ENCODE peak calls at places on chromosomes 13 and 19, in six cellular contexts. K is cardiac muscle cell, S is thoracic aorta, A is mesenchymal stem cell, E is astrocyte of the spinal cord, I is AG09309. Y is an unnamed sample.

GRCh38 chr13:39656325-39656677 is 839 bp downstream of the COG6 start:
- DNase-seq in K (no peak), S (no peak), A (no peak), E (peak), I (no peak), Y (peak)

GRCh38 chr19:1856698-1857603 is 6.4 kb downstream of the KLF16 start:
- DNase-seq in K (peak), S (peak), A (peak), E (peak), I (no peak), Y (peak)

GRCh38 chr19:7312816-7313215 is 18.6 kb upstream of the INSR start:
- DNase-seq in K (no peak), S (no peak), A (no peak), E (no peak), I (no peak), Y (no peak)

GRCh38 chr19:35265126-35265995 is 3.4 kb upstream of the USF2 start:
- DNase-seq in K (no peak), S (no peak), A (no peak), E (no peak), I (no peak), Y (no peak)

GRCh38 chr13:111325146-111325890 is 4.9 kb downstream of the TEX29 start:
- DNase-seq in K (no peak), S (no peak), A (no peak), E (no peak), I (no peak), Y (no peak)

GRCh38 chr19:18379803-18380747 is 5.9 kb upstream of the GDF15 start:
- DNase-seq in K (no peak), S (peak), A (peak), E (peak), I (no peak), Y (peak)

GRCh38 chr13:51643114-51643881 is 59.0 kb downstream of the WDFY2 start:
- DNase-seq in K (no peak), S (no peak), A (peak), E (peak), I (peak), Y (peak)

GRCh38 chr13:75263741-75264407 is 218.1 kb downstream of the TBC1D4 start:
- DNase-seq in K (no peak), S (no peak), A (peak), E (peak), I (peak), Y (peak)

GRCh38 chr13:95714142-95714832 is 37.3 kb downstream of the DNAJC3 start:
- DNase-seq in K (no peak), S (no peak), A (peak), E (peak), I (peak), Y (peak)

GRCh38 chr13:75417006-75417384 is 65.0 kb downstream of the TBC1D4 start:
- DNase-seq in K (no peak), S (no peak), A (no peak), E (no peak), I (no peak), Y (no peak)

GRCh38 chr19:17260842-17261325 is 3.7 kb downstream of the USHBP1 start:
- DNase-seq in K (peak), S (no peak), A (peak), E (peak), I (no peak), Y (peak)

GRCh38 chr19:49422407-49423277 is 599 bp downstream of the PTH2 start:
- DNase-seq in K (peak), S (no peak), A (peak), E (no peak), I (no peak), Y (peak)
- H3K4me3 ChIP-seq in K (peak), S (peak), A (no peak), E (no peak), I (no peak), Y (no peak)

GRCh38 chr19:3098141-3098514 is 4.0 kb downstream of the GNA11 start:
- DNase-seq in K (no peak), S (no peak), A (peak), E (no peak), I (no peak), Y (no peak)
- H3K4me3 ChIP-seq in K (no peak), S (peak), A (no peak), E (no peak), I (peak), Y (peak)

DNA sequence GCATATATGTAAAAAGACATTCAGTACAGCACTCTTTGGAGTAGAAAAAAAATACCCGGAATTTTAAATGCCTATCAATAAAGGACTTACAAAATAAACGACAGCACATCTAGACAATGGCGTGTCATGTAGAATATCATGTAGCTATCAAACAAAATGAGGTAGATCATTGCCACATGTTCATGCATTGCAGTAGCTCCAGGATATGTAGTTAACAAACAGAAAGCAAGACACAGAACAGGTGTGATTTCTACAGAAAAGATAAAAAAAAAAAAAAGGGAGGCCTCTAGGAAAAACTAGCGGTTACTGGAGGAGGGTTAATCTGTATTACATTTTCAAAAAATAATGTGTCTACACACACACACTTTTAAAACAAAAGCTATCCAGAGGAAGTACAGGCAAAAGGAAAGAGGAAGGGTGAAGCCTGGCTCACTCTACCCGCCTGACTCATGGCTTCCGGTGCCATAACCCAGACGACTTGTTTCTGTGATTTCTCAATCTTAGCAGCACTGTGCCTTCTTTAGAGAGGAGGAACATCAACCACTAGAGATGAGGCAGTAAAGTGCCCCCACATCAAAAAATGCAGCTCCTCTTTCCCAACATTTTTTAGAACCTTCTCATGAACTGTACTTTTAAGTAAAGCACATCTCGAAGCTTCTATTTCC is 6.9 kb downstream of the KCTD12 start:
- DNase-seq in K (no peak), S (peak), A (peak), E (peak), I (peak), Y (peak)
- H3K4me3 ChIP-seq in K (no peak), S (peak), A (no peak), E (no peak), I (no peak), Y (no peak)

GRCh38 chr19:28882818-28883217 is 330.1 kb downstream of the UQCRFS1 start:
- DNase-seq in K (no peak), S (no peak), A (no peak), E (no peak), I (no peak), Y (no peak)
- H3K4me3 ChIP-seq in K (no peak), S (no peak), A (no peak), E (no peak), I (no peak), Y (no peak)

Y was measured in choroid plexus epithelial cell.